ENCODE peak calls at places on chromosomes 16 and 17, in seven cellular contexts. U, N, J, F, A, T and M are unnamed samples.

GRCh38 chr17:36034127-36034526 is 16.4 kb upstream of the CCL23 start:
- DNase-seq in J (no peak), T (no peak), F (no peak), N (no peak), A (no peak), U (no peak), M (no peak)

GRCh38 chr17:32943647-32944191 is 15.8 kb downstream of the TMEM98 start:
- DNase-seq in F (peak), A (no peak), T (no peak), U (no peak), J (peak), N (no peak), M (no peak)

GRCh38 chr17:32519769-32520701 is 33.2 kb downstream of the CDK5R1 start:
- DNase-seq in J (no peak), U (peak), A (peak), F (no peak), T (no peak), N (no peak), M (no peak)

GRCh38 chr17:38815576-38816193 is 9.4 kb downstream of the CWC25 start:
- DNase-seq in U (no peak), F (no peak), N (no peak), A (no peak), T (no peak), J (no peak), M (no peak)

GRCh38 chr16:84566580-84567244 is 51.2 kb downstream of the COTL1 start:
- DNase-seq in U (no peak), A (no peak), J (no peak), F (no peak), N (no peak), T (no peak), M (no peak)

GRCh38 chr17:28497931-28498330 is 8.2 kb upstream of the FOXN1 start:
- DNase-seq in J (no peak), A (no peak), N (no peak), U (no peak), F (peak), T (no peak), M (no peak)

GRCh38 chr17:32142857-32143524 is 689 bp downstream of the RHOT1 start:
- DNase-seq in J (peak), T (no peak), F (peak), U (peak), A (peak), N (no peak), M (peak)

GRCh38 chr17:81961087-81961514 is at the start of gene NOTUM:
- DNase-seq in F (no peak), N (no peak), T (no peak), A (no peak), U (peak), J (no peak), M (peak)

GRCh38 chr17:77476006-77476405 is 335.2 kb downstream of the SEC14L1 start:
- DNase-seq in N (no peak), F (no peak), T (no peak), A (no peak), J (no peak), U (no peak), M (no peak)

GRCh38 chr17:4951486-4951885 is 567 bp downstream of the ENO3 start:
- DNase-seq in F (no peak), U (no peak), N (no peak), T (no peak), J (no peak), A (no peak), M (no peak)

GRCh38 chr16:81636298-81636960 is 142.7 kb upstream of the PLCG2 start:
- DNase-seq in T (no peak), A (no peak), U (no peak), N (no peak), F (no peak), J (no peak), M (no peak)

GRCh38 chr17:18187816-18188761 is 4.5 kb downstream of the ALKBH5 start:
- DNase-seq in A (peak), U (no peak), J (no peak), F (no peak), N (no peak), T (no peak), M (no peak)

GRCh38 chr17:44965491-44966234 is 2.4 kb downstream of the C1QL1 start:
- DNase-seq in J (no peak), T (no peak), F (no peak), A (no peak), N (no peak), U (no peak), M (no peak)

GRCh38 chr16:27444015-27444414 is 42.0 kb downstream of the IL21R start:
- DNase-seq in N (no peak), F (no peak), T (no peak), J (no peak), U (no peak), A (no peak), M (no peak)

GRCh38 chr17:55175788-55176425 is 88.9 kb upstream of the HLF start:
- DNase-seq in F (no peak), A (no peak), U (no peak), J (no peak), N (no peak), T (no peak), M (no peak)

GRCh38 chr17:79473111-79473835 is 137.6 kb downstream of the RBFOX3 start:
- DNase-seq in T (no peak), U (peak), A (no peak), J (no peak), F (no peak), N (no peak), M (no peak)

GRCh38 chr16:63326736-63327339 is 1290.6 kb upstream of the CDH8 start:
- DNase-seq in T (no peak), U (no peak), J (no peak), A (no peak), F (no peak), N (no peak), M (no peak)

GRCh38 chr16:2761886-2762583 is 9.6 kb downstream of the SRRM2 start:
- DNase-seq in U (no peak), A (no peak), F (no peak), J (no peak), N (no peak), T (no peak), M (no peak)

GRCh38 chr16:66629856-66630255 is 25.4 kb downstream of the CMTM3 start:
- DNase-seq in F (no peak), N (no peak), A (no peak), U (no peak), J (no peak), T (no peak), M (no peak)

GRCh38 chr16:84449156-84450140 is 55.0 kb downstream of the MEAK7 start:
- DNase-seq in F (peak), U (peak), T (no peak), A (no peak), J (no peak), N (no peak), M (no peak)

GRCh38 chr17:10812674-10813073 is 8.8 kb upstream of the TMEM238L start:
- DNase-seq in F (no peak), J (no peak), T (no peak), N (no peak), U (no peak), A (peak), M (no peak)

GRCh38 chr16:87930456-87930855 is 5.9 kb downstream of the CA5A start:
- DNase-seq in F (no peak), J (no peak), N (no peak), T (no peak), A (no peak), U (no peak), M (peak)

GRCh38 chr17:27475070-27475673 is 18.9 kb downstream of the KSR1 start:
- DNase-seq in J (no peak), F (no peak), T (no peak), U (no peak), N (no peak), A (no peak), M (no peak)

GRCh38 chr17:75814021-75814395 is 29.4 kb downstream of the UNK start:
- DNase-seq in F (no peak), J (no peak), T (no peak), N (no peak), U (no peak), A (no peak), M (no peak)

GRCh38 chr17:80724723-80725388 is 180.2 kb downstream of the RPTOR start:
- DNase-seq in J (no peak), U (peak), T (no peak), N (no peak), F (no peak), A (no peak), M (no peak)

GRCh38 chr16:89658221-89658879 is 714 bp downstream of the SPATA33 start:
- DNase-seq in N (no peak), F (no peak), U (peak), J (no peak), T (no peak), A (no peak), M (peak)